ENCODE peak calls at places on chromosomes 5 and 9, in seven cellular contexts. One of them, this sample, is unnamed.

GRCh38 chr9:73565833-73566465 is 414.3 kb downstream of the ANXA1 start:
- DNase-seq in mesendoderm: peak; percentile 76
- DNase-seq in neuronal stem cell: no peak
- DNase-seq in astrocyte: peak; percentile 67
- DNase-seq in H9: peak; percentile 57
- DNase-seq in DND-41: peak; percentile 35
- DNase-seq in mammary epithelial cell: peak; percentile 54
- DNase-seq in this sample: no peak

GRCh38 chr5:93736284-93736683 is 5.1 kb downstream of the POU5F2 start:
- DNase-seq in mesendoderm: no peak
- DNase-seq in neuronal stem cell: no peak
- DNase-seq in astrocyte: peak; percentile 9
- DNase-seq in H9: no peak
- DNase-seq in DND-41: no peak
- DNase-seq in mammary epithelial cell: no peak
- DNase-seq in this sample: no peak

GRCh38 chr5:124995451-124995850 is 249.0 kb upstream of the ZNF608 start:
- DNase-seq in mesendoderm: no peak
- DNase-seq in neuronal stem cell: no peak
- DNase-seq in astrocyte: peak; percentile 39
- DNase-seq in H9: no peak
- DNase-seq in DND-41: no peak
- DNase-seq in mammary epithelial cell: no peak
- DNase-seq in this sample: no peak

GRCh38 chr9:23979491-23979890 is 153.5 kb upstream of the ELAVL2 start:
- DNase-seq in mesendoderm: no peak
- DNase-seq in neuronal stem cell: no peak
- DNase-seq in astrocyte: no peak
- DNase-seq in H9: no peak
- DNase-seq in DND-41: no peak
- DNase-seq in mammary epithelial cell: no peak
- DNase-seq in this sample: no peak

GRCh38 chr5:41637424-41637823 is 127.0 kb upstream of the PLCXD3 start:
- DNase-seq in mesendoderm: peak; percentile 68
- DNase-seq in neuronal stem cell: no peak
- DNase-seq in astrocyte: peak; percentile 9
- DNase-seq in H9: peak; percentile 58
- DNase-seq in DND-41: no peak
- DNase-seq in mammary epithelial cell: no peak
- DNase-seq in this sample: no peak

GRCh38 chr5:150057996-150058395 is 28.4 kb downstream of the CSF1R start:
- DNase-seq in mesendoderm: peak; percentile 50
- DNase-seq in neuronal stem cell: no peak
- DNase-seq in astrocyte: no peak
- DNase-seq in H9: no peak
- DNase-seq in DND-41: no peak
- DNase-seq in mammary epithelial cell: no peak
- DNase-seq in this sample: no peak

GRCh38 chr5:93573627-93573974 is 7.4 kb downstream of the NR2F1-AS1 start:
- DNase-seq in mesendoderm: no peak
- DNase-seq in neuronal stem cell: no peak
- DNase-seq in astrocyte: no peak
- DNase-seq in H9: no peak
- DNase-seq in DND-41: no peak
- DNase-seq in mammary epithelial cell: no peak
- DNase-seq in this sample: no peak

GRCh38 chr5:16013334-16014065 is 166.1 kb downstream of the MARCHF11 start:
- DNase-seq in mesendoderm: no peak
- DNase-seq in neuronal stem cell: no peak
- DNase-seq in astrocyte: no peak
- DNase-seq in H9: no peak
- DNase-seq in DND-41: no peak
- DNase-seq in mammary epithelial cell: peak; percentile 7
- DNase-seq in this sample: no peak

GRCh38 chr9:109117856-109118801 is 1.6 kb downstream of the TMEM245 start:
- DNase-seq in mesendoderm: no peak
- DNase-seq in neuronal stem cell: no peak
- DNase-seq in astrocyte: peak; percentile 83
- DNase-seq in H9: no peak
- DNase-seq in DND-41: peak; percentile 51
- DNase-seq in mammary epithelial cell: peak; percentile 79
- DNase-seq in this sample: peak; percentile 52

GRCh38 chr5:16707869-16708192 is 91.0 kb upstream of the RETREG1 start:
- DNase-seq in mesendoderm: no peak
- DNase-seq in neuronal stem cell: no peak
- DNase-seq in astrocyte: no peak
- DNase-seq in H9: no peak
- DNase-seq in DND-41: no peak
- DNase-seq in mammary epithelial cell: no peak
- DNase-seq in this sample: no peak

GRCh38 chr5:149374801-149375200 is 4.3 kb downstream of the IL17B start:
- DNase-seq in mesendoderm: no peak
- DNase-seq in neuronal stem cell: no peak
- DNase-seq in astrocyte: no peak
- DNase-seq in H9: no peak
- DNase-seq in DND-41: no peak
- DNase-seq in mammary epithelial cell: no peak
- DNase-seq in this sample: no peak

GRCh38 chr5:93890657-93891056 is 149.3 kb upstream of the POU5F2 start:
- DNase-seq in mesendoderm: peak; percentile 63
- DNase-seq in neuronal stem cell: peak; percentile 56
- DNase-seq in astrocyte: peak; percentile 59
- DNase-seq in H9: no peak
- DNase-seq in DND-41: no peak
- DNase-seq in mammary epithelial cell: no peak
- DNase-seq in this sample: no peak

GRCh38 chr9:88578486-88579362 is 43.7 kb downstream of the NXNL2 start:
- DNase-seq in mesendoderm: peak; percentile 74
- DNase-seq in neuronal stem cell: peak; percentile 66
- DNase-seq in astrocyte: peak; percentile 31
- DNase-seq in H9: peak; percentile 87
- DNase-seq in DND-41: peak; percentile 42
- DNase-seq in mammary epithelial cell: peak; percentile 66
- DNase-seq in this sample: peak; percentile 62

GRCh38 chr5:64942460-64942859 is 173.7 kb downstream of the CWC27 start:
- DNase-seq in mesendoderm: no peak
- DNase-seq in neuronal stem cell: no peak
- DNase-seq in astrocyte: no peak
- DNase-seq in H9: no peak
- DNase-seq in DND-41: no peak
- DNase-seq in mammary epithelial cell: no peak
- DNase-seq in this sample: no peak

GRCh38 chr5:74063821-74064598 is 438.0 kb downstream of the ARHGEF28 start:
- DNase-seq in mesendoderm: no peak
- DNase-seq in neuronal stem cell: no peak
- DNase-seq in astrocyte: peak; percentile 98
- DNase-seq in H9: no peak
- DNase-seq in DND-41: no peak
- DNase-seq in mammary epithelial cell: peak; percentile 80
- DNase-seq in this sample: no peak

GRCh38 chr9:19409406-19410194 is 791 bp downstream of the ACER2 start:
- DNase-seq in mesendoderm: peak; percentile 73
- DNase-seq in neuronal stem cell: no peak
- DNase-seq in astrocyte: no peak
- DNase-seq in H9: peak; percentile 67
- DNase-seq in DND-41: peak; percentile 28
- DNase-seq in mammary epithelial cell: peak; percentile 56
- DNase-seq in this sample: peak; percentile 55

GRCh38 chr9:95031711-95032461 is 285.6 kb downstream of the FANCC start:
- DNase-seq in mesendoderm: no peak
- DNase-seq in neuronal stem cell: no peak
- DNase-seq in astrocyte: no peak
- DNase-seq in H9: no peak
- DNase-seq in DND-41: no peak
- DNase-seq in mammary epithelial cell: no peak
- DNase-seq in this sample: peak; percentile 11

GRCh38 chr5:5886353-5886752 is 463.9 kb downstream of the ICE1 start:
- DNase-seq in mesendoderm: no peak
- DNase-seq in neuronal stem cell: no peak
- DNase-seq in astrocyte: no peak
- DNase-seq in H9: no peak
- DNase-seq in DND-41: no peak
- DNase-seq in mammary epithelial cell: no peak
- DNase-seq in this sample: no peak

GRCh38 chr5:28065664-28066063 is 1027.3 kb upstream of the CDH9 start:
- DNase-seq in mesendoderm: no peak
- DNase-seq in neuronal stem cell: no peak
- DNase-seq in astrocyte: no peak
- DNase-seq in H9: no peak
- DNase-seq in DND-41: no peak
- DNase-seq in mammary epithelial cell: no peak
- DNase-seq in this sample: no peak

DNA sequence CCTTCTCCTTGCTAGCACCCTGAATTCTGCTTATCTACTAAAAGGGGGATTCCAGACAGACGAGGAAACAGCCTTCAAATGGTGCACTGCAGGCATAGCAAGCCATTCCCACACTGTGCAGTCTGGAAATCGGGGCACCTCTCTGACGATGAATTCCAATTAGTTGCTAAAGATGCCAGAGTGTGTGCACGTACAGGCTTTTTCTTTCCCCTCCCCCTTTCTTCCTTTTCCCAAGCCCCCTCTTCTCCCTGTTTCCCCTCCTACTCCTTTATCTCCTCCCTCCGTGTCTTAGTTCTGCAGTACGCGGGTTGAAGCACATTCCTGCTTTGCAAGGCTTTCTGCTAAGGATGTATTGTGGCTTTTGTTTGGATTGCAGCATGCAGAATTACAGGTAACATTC is at the start of gene GPR21:
- DNase-seq in mesendoderm: peak; percentile 16
- DNase-seq in neuronal stem cell: peak; percentile 53
- DNase-seq in astrocyte: no peak
- DNase-seq in H9: no peak
- DNase-seq in DND-41: no peak
- DNase-seq in mammary epithelial cell: no peak
- DNase-seq in this sample: no peak
- H3K4me2 ChIP-seq in mesendoderm: no peak within 1 kb of the TSS
- H3K4me2 ChIP-seq in neuronal stem cell: peak within 1 kb of the TSS; percentile 21
- H3K4me2 ChIP-seq in astrocyte: peak within 1 kb of the TSS; percentile 48
- H3K4me2 ChIP-seq in H9: no peak within 1 kb of the TSS
- H3K4me2 ChIP-seq in DND-41: no peak within 1 kb of the TSS
- H3K4me2 ChIP-seq in mammary epithelial cell: no peak within 1 kb of the TSS
- H3K4me2 ChIP-seq in this sample: no peak within 1 kb of the TSS

DNA sequence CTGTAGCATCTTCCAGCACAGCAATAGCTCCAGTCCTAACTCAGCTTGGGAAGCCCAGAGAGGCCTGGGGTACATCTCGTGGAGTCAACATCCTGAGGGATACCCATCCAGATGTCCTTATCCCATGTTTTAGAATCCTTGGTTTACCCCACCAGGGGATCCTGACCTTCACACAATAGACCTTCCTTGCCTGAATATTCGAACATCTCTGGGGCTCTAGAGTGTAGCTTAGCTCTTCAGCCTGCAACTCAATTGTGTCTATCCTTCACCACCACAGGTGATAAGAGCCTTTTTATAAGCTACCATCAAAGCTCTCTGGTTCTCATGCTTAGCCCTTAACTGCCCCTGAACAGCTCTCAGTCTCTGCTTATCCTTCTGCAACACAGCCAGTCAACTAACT is 7.5 kb upstream of the RALGPS1 start:
- DNase-seq in mesendoderm: no peak
- DNase-seq in neuronal stem cell: no peak
- DNase-seq in astrocyte: no peak
- DNase-seq in H9: no peak
- DNase-seq in DND-41: no peak
- DNase-seq in mammary epithelial cell: no peak
- DNase-seq in this sample: no peak
- H3K4me1 ChIP-seq in mesendoderm: no peaks in the 10 kb centered on the region
- H3K4me1 ChIP-seq in neuronal stem cell: no peaks in the 10 kb centered on the region
- H3K4me1 ChIP-seq in astrocyte: no peaks in the 10 kb centered on the region
- H3K4me1 ChIP-seq in H9: peaks cover 2% of the 10 kb centered on the region
- H3K4me1 ChIP-seq in DND-41: no peaks in the 10 kb centered on the region
- H3K4me1 ChIP-seq in mammary epithelial cell: no peaks in the 10 kb centered on the region
- H3K4me1 ChIP-seq in this sample: no peaks in the 10 kb centered on the region

DNA sequence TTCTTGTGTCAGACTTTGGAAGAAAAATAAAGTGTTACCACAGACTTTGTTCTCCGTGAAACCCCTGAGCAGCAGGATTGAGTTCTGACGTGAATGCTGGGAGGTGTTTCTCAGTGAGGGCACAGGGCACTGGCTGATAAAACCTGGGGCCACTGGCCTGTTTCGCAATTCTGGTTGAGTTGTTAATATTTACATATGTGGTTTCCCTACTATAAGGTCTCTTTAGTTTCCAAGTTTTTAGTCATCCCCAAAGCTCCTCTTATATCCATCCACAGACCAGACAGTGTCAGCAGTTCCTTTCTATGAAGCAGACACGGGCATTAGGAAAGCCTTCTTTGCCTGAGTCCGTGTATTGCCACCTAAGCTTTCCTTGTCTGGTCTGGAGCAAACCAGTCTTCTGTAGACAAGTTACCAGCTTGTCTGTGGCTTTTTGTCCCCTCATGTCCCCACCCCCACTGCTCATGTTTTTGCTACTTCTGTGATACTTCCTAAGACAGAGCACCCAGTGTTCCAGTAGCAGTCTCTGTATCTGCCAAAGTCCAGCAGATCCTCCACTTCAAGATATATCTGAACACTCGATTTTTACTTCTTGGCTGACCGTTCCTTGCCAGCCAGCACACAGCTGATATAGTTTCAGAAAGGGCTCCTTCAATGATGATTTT is 42.0 kb downstream of the ACO1 start:
- DNase-seq in mesendoderm: no peak
- DNase-seq in neuronal stem cell: no peak
- DNase-seq in astrocyte: peak; percentile 93
- DNase-seq in H9: no peak
- DNase-seq in DND-41: peak; percentile 30
- DNase-seq in mammary epithelial cell: peak; percentile 71
- DNase-seq in this sample: no peak
- H3K4me2 ChIP-seq in mesendoderm: no peak overlapping the region
- H3K4me2 ChIP-seq in neuronal stem cell: no peak overlapping the region
- H3K4me2 ChIP-seq in astrocyte: peak overlapping the region; percentile 61
- H3K4me2 ChIP-seq in H9: no peak overlapping the region
- H3K4me2 ChIP-seq in DND-41: no peak overlapping the region
- H3K4me2 ChIP-seq in mammary epithelial cell: no peak overlapping the region
- H3K4me2 ChIP-seq in this sample: no peak overlapping the region

DNA sequence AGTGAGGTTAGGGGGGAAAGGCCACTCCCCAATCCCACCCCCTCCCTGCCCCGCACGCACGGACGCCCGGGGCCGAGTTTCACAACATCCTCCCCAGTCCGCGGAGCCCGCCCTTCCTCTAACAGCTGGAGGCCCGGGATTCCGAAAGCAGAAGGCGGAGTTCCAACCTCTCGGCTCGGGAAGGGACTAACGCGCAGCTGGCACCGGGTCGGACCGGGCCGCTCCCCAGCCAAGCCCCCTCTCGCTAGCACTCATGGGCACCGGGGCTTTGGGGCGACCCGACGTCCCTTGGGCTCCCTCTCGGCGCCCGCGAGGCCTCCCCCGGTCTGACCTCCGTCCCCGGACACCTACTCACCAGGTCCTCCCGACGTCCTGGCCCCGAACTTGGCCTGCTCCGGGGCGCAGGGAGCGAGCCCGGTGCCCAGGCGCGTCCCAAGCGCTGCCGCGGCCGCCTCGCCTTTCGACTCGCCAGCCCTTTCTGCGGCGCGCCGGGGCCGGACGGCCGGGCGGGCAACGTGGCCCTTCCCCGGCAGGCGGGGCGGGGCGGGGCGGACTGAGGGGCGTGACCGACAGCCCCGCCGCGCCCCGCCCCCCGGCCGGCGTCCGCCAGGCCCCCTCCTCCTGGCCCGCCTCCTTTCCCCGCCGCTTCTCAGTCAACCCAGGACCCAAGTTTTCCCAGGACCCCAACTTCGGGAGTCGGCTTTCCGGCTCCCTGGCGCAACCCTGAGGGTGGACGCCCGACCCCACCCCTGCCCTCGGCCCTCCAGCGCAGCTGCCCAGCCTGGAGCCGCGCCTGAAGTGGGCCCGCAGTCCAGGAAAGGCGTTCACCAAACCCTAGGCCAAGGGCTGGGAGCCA is at the start of gene MGAT1:
- DNase-seq in mesendoderm: peak; percentile 77
- DNase-seq in neuronal stem cell: peak; percentile 79
- DNase-seq in astrocyte: peak; percentile 59
- DNase-seq in H9: peak; percentile 80
- DNase-seq in DND-41: peak; percentile 79
- DNase-seq in mammary epithelial cell: peak; percentile 66
- DNase-seq in this sample: peak; percentile 75
- H3K4me1 ChIP-seq in mesendoderm: peaks cover 7% of the 10 kb centered on the region
- H3K4me1 ChIP-seq in neuronal stem cell: peaks cover 13% of the 10 kb centered on the region
- H3K4me1 ChIP-seq in astrocyte: peaks cover 41% of the 10 kb centered on the region
- H3K4me1 ChIP-seq in H9: peaks cover 4% of the 10 kb centered on the region
- H3K4me1 ChIP-seq in DND-41: peaks cover 87% of the 10 kb centered on the region
- H3K4me1 ChIP-seq in mammary epithelial cell: peaks cover 74% of the 10 kb centered on the region
- H3K4me1 ChIP-seq in this sample: peaks cover 80% of the 10 kb centered on the region

This sample was measured in OCI-LY7.